ENCODE peak calls at places on chromosomes 2 and 18, in five cellular contexts. R is brain microvascular endothelial cell, B is upper lobe of left lung, G is A673, V is breast epithelium. S is an unnamed sample.
A peak's percentile ranks its signal among the peaks of the same experiment; 100 is the strongest.

GRCh38 chr2:45567288-45567963 is 43.6 kb downstream of the SRBD1 start:
- DNase-seq in R (no peak), B (no peak), G (peak; percentile 26), V (no peak), S (no peak)

GRCh38 chr2:37555457-37555856 is 116.0 kb downstream of the CDC42EP3 start:
- DNase-seq in R (no peak), B (no peak), G (no peak), V (no peak), S (peak; percentile 22)

GRCh38 chr2:29398384-29399237 is 283.4 kb downstream of the CLIP4 start:
- DNase-seq in R (peak; percentile 14), B (no peak), G (peak; percentile 89), V (no peak), S (no peak)

GRCh38 chr18:4035521-4035920 is 419.6 kb downstream of the DLGAP1 start:
- DNase-seq in R (no peak), B (no peak), G (peak; percentile 80), V (no peak), S (no peak)

GRCh38 chr18:22856870-22857269 is 76.3 kb upstream of the RBBP8 start:
- DNase-seq in R (no peak), B (no peak), G (no peak), V (peak; percentile 84), S (no peak)

GRCh38 chr2:38155-38554 is 8.2 kb downstream of the FAM110C start:
- DNase-seq in R (no peak), B (no peak), G (no peak), V (peak; percentile 45), S (no peak)

GRCh38 chr18:21997207-21998143 is 171.9 kb upstream of the GATA6 start:
- DNase-seq in R (peak; percentile 18), B (no peak), G (peak; percentile 71), V (no peak), S (no peak)

GRCh38 chr18:2444201-2444875 is 127.0 kb downstream of the METTL4 start:
- DNase-seq in R (no peak), B (no peak), G (no peak), V (no peak), S (no peak)

GRCh38 chr2:218605438-218605837 is 2.3 kb upstream of the PLCD4 start:
- DNase-seq in R (peak; percentile 31), B (no peak), G (peak; percentile 21), V (no peak), S (no peak)

GRCh38 chr2:54724560-54725342 is 1.3 kb downstream of the EML6 start:
- DNase-seq in R (no peak), B (peak; percentile 90), G (peak; percentile 36), V (no peak), S (peak; percentile 23)

GRCh38 chr18:46712406-46712805 is 44.4 kb downstream of the ST8SIA5 start:
- DNase-seq in R (no peak), B (no peak), G (no peak), V (no peak), S (no peak)

GRCh38 chr18:31042391-31043181 is at the start of gene DSC3:
- DNase-seq in R (no peak), B (peak; percentile 84), G (no peak), V (peak; percentile 53), S (no peak)

GRCh38 chr2:217835931-217836881 is 166.6 kb downstream of the TNS1 start:
- DNase-seq in R (peak; percentile 70), B (peak; percentile 57), G (peak; percentile 46), V (peak; percentile 70), S (no peak)

GRCh38 chr2:75241696-75242095 is 42.4 kb upstream of the TACR1 start:
- DNase-seq in R (peak; percentile 11), B (no peak), G (peak; percentile 29), V (no peak), S (no peak)

GRCh38 chr2:65402339-65402738 is 30.1 kb downstream of the SPRED2 start:
- DNase-seq in R (no peak), B (no peak), G (no peak), V (no peak), S (no peak)

GRCh38 chr2:136206613-136207012 is 88.7 kb upstream of the CXCR4 start:
- DNase-seq in R (no peak), B (peak; percentile 1), G (no peak), V (no peak), S (no peak)

GRCh38 chr18:61823595-61823994 is 69.2 kb downstream of the RNF152 start:
- DNase-seq in R (no peak), B (peak; percentile 25), G (no peak), V (no peak), S (no peak)

GRCh38 chr2:29068513-29068912 is 5.8 kb downstream of the PCARE start:
- DNase-seq in R (no peak), B (no peak), G (no peak), V (no peak), S (no peak)

GRCh38 chr2:150063432-150063889 is 424.0 kb downstream of the RND3 start:
- DNase-seq in R (peak; percentile 49), B (no peak), G (no peak), V (no peak), S (no peak)

GRCh38 chr2:84832772-84833461 is 48.0 kb downstream of the TRABD2A start:
- DNase-seq in R (no peak), B (no peak), G (no peak), V (peak; percentile 18), S (no peak)

GRCh38 chr2:221914334-221914733 is 342.2 kb upstream of the EPHA4 start:
- DNase-seq in R (no peak), B (no peak), G (peak; percentile 74), V (no peak), S (no peak)

GRCh38 chr2:207159002-207159401 is 6.7 kb downstream of the KLF7 start:
- DNase-seq in R (no peak), B (no peak), G (no peak), V (no peak), S (no peak)

GRCh38 chr2:186422226-186422625 is 63.8 kb upstream of the ZC3H15 start:
- DNase-seq in R (peak; percentile 71), B (no peak), G (peak; percentile 7), V (peak; percentile 28), S (no peak)

GRCh38 chr2:195622966-195623365 is 34.1 kb upstream of the SLC39A10 start:
- DNase-seq in R (no peak), B (no peak), G (no peak), V (no peak), S (no peak)

GRCh38 chr18:10590412-10590811 is 64.6 kb downstream of the NAPG start:
- DNase-seq in R (no peak), B (no peak), G (no peak), V (no peak), S (no peak)

GRCh38 chr2:152558174-152559091 is 158.8 kb downstream of the PRPF40A start:
- DNase-seq in R (peak; percentile 79), B (no peak), G (no peak), V (no peak), S (no peak)

GRCh38 chr18:49001111-49001510 is 50.3 kb upstream of the SMAD7 start:
- DNase-seq in R (no peak), B (no peak), G (no peak), V (no peak), S (no peak)

GRCh38 chr2:105872142-105872728 is 127.5 kb downstream of the NCK2 start:
- DNase-seq in R (no peak), B (no peak), G (no peak), V (no peak), S (no peak)

GRCh38 chr18:70295633-70296188 is 6.9 kb downstream of the SOCS6 start:
- DNase-seq in R (no peak), B (no peak), G (no peak), V (no peak), S (no peak)

GRCh38 chr2:176018708-176019107 is 16.6 kb upstream of the LNPK start:
- DNase-seq in R (no peak), B (no peak), G (peak; percentile 34), V (no peak), S (no peak)

GRCh38 chr2:162838141-162838500 is 446 bp downstream of the KCNH7 start:
- DNase-seq in R (no peak), B (no peak), G (no peak), V (no peak), S (no peak)

GRCh38 chr2:162840598-162841246 is 2.2 kb upstream of the KCNH7 start:
- DNase-seq in R (peak; percentile 67), B (no peak), G (peak; percentile 78), V (no peak), S (no peak)

GRCh38 chr2:162839419-162839818 is 852 bp upstream of the KCNH7 start:
- DNase-seq in R (no peak), B (peak; percentile 32), G (no peak), V (no peak), S (no peak)
- H3K4me3 ChIP-seq in R (peak overlapping the region; percentile 6), B (no peak overlapping the region), G (no peak overlapping the region), V (no peak overlapping the region), S (no peak overlapping the region)

GRCh38 chr18:32888311-32888710 is 115.5 kb upstream of the KLHL14 start:
- DNase-seq in R (no peak), B (no peak), G (no peak), V (no peak), S (no peak)
- TF ChIP-seq CTCF in R (no peak), B (no peak), G (no peak), V (no peak), S (no peak)

DNA sequence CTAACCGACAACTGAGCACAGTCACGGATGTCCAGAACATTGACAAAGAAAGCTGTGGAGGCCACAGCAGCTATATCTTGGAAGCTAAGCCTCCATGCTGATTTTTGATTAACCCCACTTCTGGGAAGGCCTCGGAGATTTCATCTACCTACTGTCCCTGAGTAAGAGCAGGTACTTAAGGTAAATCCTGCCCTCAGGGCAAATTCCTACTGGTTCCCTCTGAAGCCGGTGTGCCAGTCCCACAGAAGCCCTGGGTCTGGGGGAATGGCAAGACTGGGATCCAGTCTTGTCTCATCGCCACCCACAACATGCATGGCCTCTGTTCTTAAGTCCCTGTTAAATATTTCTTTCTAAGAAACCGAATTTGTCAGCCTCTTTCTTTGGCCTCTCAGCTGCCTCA is 18.7 kb downstream of the PER2 start:
- DNase-seq in R (no peak), B (no peak), G (no peak), V (no peak), S (no peak)
- H3K36me3 ChIP-seq in R (no peaks in the 10 kb centered on the region), B (peaks cover 45% of the 10 kb centered on the region), G (no peaks in the 10 kb centered on the region), V (no peaks in the 10 kb centered on the region), S (peaks cover 11% of the 10 kb centered on the region)

DNA sequence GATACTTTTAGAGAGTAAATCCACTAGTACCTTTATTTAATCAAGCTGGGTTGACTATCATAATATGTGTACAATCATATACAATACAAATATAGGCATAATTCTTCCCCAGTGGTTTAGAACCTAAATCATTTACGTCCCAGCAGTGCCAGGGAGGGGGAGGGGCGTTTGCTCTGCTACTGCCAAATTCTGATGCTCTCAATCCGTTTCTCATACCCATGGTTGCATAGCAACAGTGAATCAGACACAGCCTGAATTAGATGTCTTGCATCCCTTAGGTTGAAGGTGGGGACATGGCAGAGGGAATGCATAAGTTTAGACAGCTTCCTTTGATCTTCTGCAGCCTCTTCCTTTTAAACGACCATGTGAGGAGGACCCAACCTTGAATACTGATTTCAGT is 135.4 kb downstream of the ABCA12 start:
- DNase-seq in R (peak; percentile 8), B (no peak), G (peak; percentile 5), V (no peak), S (no peak)
- H3K4me3 ChIP-seq in R (no peak overlapping the region), B (no peak overlapping the region), G (no peak overlapping the region), V (no peak overlapping the region), S (no peak overlapping the region)

GRCh38 chr2:193502363-193503035 is 1307.8 kb upstream of the TMEFF2 start:
- DNase-seq in R (no peak), B (peak; percentile 74), G (no peak), V (no peak), S (no peak)
- TF ChIP-seq CTCF in R (no peak), B (no peak), G (no peak), V (no peak), S (no peak)

GRCh38 chr2:36444206-36444605 is 88.6 kb downstream of the CRIM1 start:
- DNase-seq in R (no peak), B (no peak), G (no peak), V (no peak), S (no peak)
- H3K36me3 ChIP-seq in R (peaks cover 54% of the 10 kb centered on the region), B (peaks cover 5% of the 10 kb centered on the region), G (peaks cover 5% of the 10 kb centered on the region), V (no peaks in the 10 kb centered on the region), S (no peaks in the 10 kb centered on the region)